ENCODE peak calls at places on chromosome 22, in ten cellular contexts. One of them, this sample, is unnamed.

GRCh38 chr22:32932176-32932575 is 126.0 kb downstream of the SYN3 start:
- DNase-seq in neuronal stem cell: no peak
- DNase-seq in coronary artery: no peak
- DNase-seq in brain microvascular endothelial cell: no peak
- DNase-seq in GM23338: no peak
- DNase-seq in CD8-positive, alpha-beta T cell: no peak
- DNase-seq in lower lobe of right lung: no peak
- DNase-seq in HL-60: no peak
- DNase-seq in PC-9: no peak
- DNase-seq in effector memory CD4-positive, alpha-beta T cell: no peak
- DNase-seq in this sample: no peak

GRCh38 chr22:34570408-34570807 is 495.6 kb upstream of the ISX start:
- DNase-seq in neuronal stem cell: no peak
- DNase-seq in coronary artery: no peak
- DNase-seq in brain microvascular endothelial cell: no peak
- DNase-seq in GM23338: no peak
- DNase-seq in CD8-positive, alpha-beta T cell: no peak
- DNase-seq in lower lobe of right lung: no peak
- DNase-seq in HL-60: no peak
- DNase-seq in PC-9: no peak
- DNase-seq in effector memory CD4-positive, alpha-beta T cell: no peak
- DNase-seq in this sample: no peak

GRCh38 chr22:19455585-19456370 is 8.3 kb upstream of the C22orf39 start:
- DNase-seq in neuronal stem cell: no peak
- DNase-seq in coronary artery: no peak
- DNase-seq in brain microvascular endothelial cell: peak
- DNase-seq in GM23338: no peak
- DNase-seq in CD8-positive, alpha-beta T cell: no peak
- DNase-seq in lower lobe of right lung: no peak
- DNase-seq in HL-60: no peak
- DNase-seq in PC-9: no peak
- DNase-seq in effector memory CD4-positive, alpha-beta T cell: no peak
- DNase-seq in this sample: no peak

GRCh38 chr22:43955883-43956286 is 643 bp downstream of the SAMM50 start:
- DNase-seq in neuronal stem cell: no peak
- DNase-seq in coronary artery: no peak
- DNase-seq in brain microvascular endothelial cell: no peak
- DNase-seq in GM23338: peak
- DNase-seq in CD8-positive, alpha-beta T cell: no peak
- DNase-seq in lower lobe of right lung: no peak
- DNase-seq in HL-60: no peak
- DNase-seq in PC-9: no peak
- DNase-seq in effector memory CD4-positive, alpha-beta T cell: no peak
- DNase-seq in this sample: no peak

GRCh38 chr22:18091916-18092526 is 14.2 kb downstream of the PEX26 start:
- DNase-seq in neuronal stem cell: no peak
- DNase-seq in coronary artery: no peak
- DNase-seq in brain microvascular endothelial cell: no peak
- DNase-seq in GM23338: no peak
- DNase-seq in CD8-positive, alpha-beta T cell: peak
- DNase-seq in lower lobe of right lung: no peak
- DNase-seq in HL-60: no peak
- DNase-seq in PC-9: no peak
- DNase-seq in effector memory CD4-positive, alpha-beta T cell: peak
- DNase-seq in this sample: no peak

GRCh38 chr22:23302171-23303002 is 122.1 kb downstream of the BCR start:
- DNase-seq in neuronal stem cell: no peak
- DNase-seq in coronary artery: peak
- DNase-seq in brain microvascular endothelial cell: peak
- DNase-seq in GM23338: no peak
- DNase-seq in CD8-positive, alpha-beta T cell: no peak
- DNase-seq in lower lobe of right lung: peak
- DNase-seq in HL-60: no peak
- DNase-seq in PC-9: no peak
- DNase-seq in effector memory CD4-positive, alpha-beta T cell: no peak
- DNase-seq in this sample: no peak

GRCh38 chr22:29617922-29618629 is 14.6 kb downstream of the NF2 start:
- DNase-seq in neuronal stem cell: no peak
- DNase-seq in coronary artery: no peak
- DNase-seq in brain microvascular endothelial cell: no peak
- DNase-seq in GM23338: no peak
- DNase-seq in CD8-positive, alpha-beta T cell: no peak
- DNase-seq in lower lobe of right lung: no peak
- DNase-seq in HL-60: no peak
- DNase-seq in PC-9: peak
- DNase-seq in effector memory CD4-positive, alpha-beta T cell: no peak
- DNase-seq in this sample: no peak

GRCh38 chr22:32555546-32555945 is 80.9 kb downstream of the FBXO7 start:
- DNase-seq in neuronal stem cell: no peak
- DNase-seq in coronary artery: no peak
- DNase-seq in brain microvascular endothelial cell: no peak
- DNase-seq in GM23338: no peak
- DNase-seq in CD8-positive, alpha-beta T cell: no peak
- DNase-seq in lower lobe of right lung: no peak
- DNase-seq in HL-60: no peak
- DNase-seq in PC-9: no peak
- DNase-seq in effector memory CD4-positive, alpha-beta T cell: no peak
- DNase-seq in this sample: no peak

GRCh38 chr22:31160328-31160978 is 471 bp downstream of the RNF185 start:
- DNase-seq in neuronal stem cell: no peak
- DNase-seq in coronary artery: no peak
- DNase-seq in brain microvascular endothelial cell: no peak
- DNase-seq in GM23338: no peak
- DNase-seq in CD8-positive, alpha-beta T cell: peak
- DNase-seq in lower lobe of right lung: no peak
- DNase-seq in HL-60: no peak
- DNase-seq in PC-9: no peak
- DNase-seq in effector memory CD4-positive, alpha-beta T cell: no peak
- DNase-seq in this sample: no peak

GRCh38 chr22:22397875-22398524 is 110.5 kb downstream of the ZNF280B start:
- DNase-seq in neuronal stem cell: no peak
- DNase-seq in coronary artery: no peak
- DNase-seq in brain microvascular endothelial cell: no peak
- DNase-seq in GM23338: no peak
- DNase-seq in CD8-positive, alpha-beta T cell: no peak
- DNase-seq in lower lobe of right lung: no peak
- DNase-seq in HL-60: no peak
- DNase-seq in PC-9: no peak
- DNase-seq in effector memory CD4-positive, alpha-beta T cell: no peak
- DNase-seq in this sample: no peak

GRCh38 chr22:44638966-44639739 is 62.9 kb upstream of the PRR5 start:
- DNase-seq in neuronal stem cell: no peak
- DNase-seq in coronary artery: no peak
- DNase-seq in brain microvascular endothelial cell: no peak
- DNase-seq in GM23338: no peak
- DNase-seq in CD8-positive, alpha-beta T cell: no peak
- DNase-seq in lower lobe of right lung: peak
- DNase-seq in HL-60: no peak
- DNase-seq in PC-9: no peak
- DNase-seq in effector memory CD4-positive, alpha-beta T cell: no peak
- DNase-seq in this sample: no peak

GRCh38 chr22:36252754-36253522 is at the start of gene APOL1:
- DNase-seq in neuronal stem cell: no peak
- DNase-seq in coronary artery: no peak
- DNase-seq in brain microvascular endothelial cell: no peak
- DNase-seq in GM23338: no peak
- DNase-seq in CD8-positive, alpha-beta T cell: peak
- DNase-seq in lower lobe of right lung: no peak
- DNase-seq in HL-60: no peak
- DNase-seq in PC-9: no peak
- DNase-seq in effector memory CD4-positive, alpha-beta T cell: peak
- DNase-seq in this sample: no peak

GRCh38 chr22:39396797-39397195 is 2.8 kb upstream of the TAB1 start:
- DNase-seq in neuronal stem cell: no peak
- DNase-seq in coronary artery: no peak
- DNase-seq in brain microvascular endothelial cell: no peak
- DNase-seq in GM23338: no peak
- DNase-seq in CD8-positive, alpha-beta T cell: no peak
- DNase-seq in lower lobe of right lung: no peak
- DNase-seq in HL-60: no peak
- DNase-seq in PC-9: no peak
- DNase-seq in effector memory CD4-positive, alpha-beta T cell: no peak
- DNase-seq in this sample: no peak

GRCh38 chr22:42684462-42685195 is 35.4 kb upstream of the CYB5R3 start:
- DNase-seq in neuronal stem cell: no peak
- DNase-seq in coronary artery: no peak
- DNase-seq in brain microvascular endothelial cell: peak
- DNase-seq in GM23338: no peak
- DNase-seq in CD8-positive, alpha-beta T cell: no peak
- DNase-seq in lower lobe of right lung: no peak
- DNase-seq in HL-60: no peak
- DNase-seq in PC-9: no peak
- DNase-seq in effector memory CD4-positive, alpha-beta T cell: no peak
- DNase-seq in this sample: no peak

GRCh38 chr22:42682113-42682851 is 33.1 kb upstream of the CYB5R3 start:
- DNase-seq in neuronal stem cell: no peak
- DNase-seq in coronary artery: no peak
- DNase-seq in brain microvascular endothelial cell: no peak
- DNase-seq in GM23338: no peak
- DNase-seq in CD8-positive, alpha-beta T cell: no peak
- DNase-seq in lower lobe of right lung: no peak
- DNase-seq in HL-60: no peak
- DNase-seq in PC-9: peak
- DNase-seq in effector memory CD4-positive, alpha-beta T cell: no peak
- DNase-seq in this sample: no peak

GRCh38 chr22:42683599-42684283 is 34.5 kb upstream of the CYB5R3 start:
- DNase-seq in neuronal stem cell: no peak
- DNase-seq in coronary artery: peak
- DNase-seq in brain microvascular endothelial cell: no peak
- DNase-seq in GM23338: no peak
- DNase-seq in CD8-positive, alpha-beta T cell: no peak
- DNase-seq in lower lobe of right lung: no peak
- DNase-seq in HL-60: no peak
- DNase-seq in PC-9: no peak
- DNase-seq in effector memory CD4-positive, alpha-beta T cell: no peak
- DNase-seq in this sample: no peak

GRCh38 chr22:42678894-42679293 is 29.7 kb upstream of the CYB5R3 start:
- DNase-seq in neuronal stem cell: no peak
- DNase-seq in coronary artery: no peak
- DNase-seq in brain microvascular endothelial cell: no peak
- DNase-seq in GM23338: no peak
- DNase-seq in CD8-positive, alpha-beta T cell: no peak
- DNase-seq in lower lobe of right lung: no peak
- DNase-seq in HL-60: no peak
- DNase-seq in PC-9: no peak
- DNase-seq in effector memory CD4-positive, alpha-beta T cell: no peak
- DNase-seq in this sample: no peak

GRCh38 chr22:42680648-42681047 is 31.5 kb upstream of the CYB5R3 start:
- DNase-seq in neuronal stem cell: no peak
- DNase-seq in coronary artery: no peak
- DNase-seq in brain microvascular endothelial cell: peak
- DNase-seq in GM23338: no peak
- DNase-seq in CD8-positive, alpha-beta T cell: no peak
- DNase-seq in lower lobe of right lung: no peak
- DNase-seq in HL-60: no peak
- DNase-seq in PC-9: peak
- DNase-seq in effector memory CD4-positive, alpha-beta T cell: no peak
- DNase-seq in this sample: no peak
- H3K27ac ChIP-seq in neuronal stem cell: no peak
- H3K27ac ChIP-seq in coronary artery: no peak
- H3K27ac ChIP-seq in brain microvascular endothelial cell: peak
- H3K27ac ChIP-seq in GM23338: no peak
- H3K27ac ChIP-seq in CD8-positive, alpha-beta T cell: no peak
- H3K27ac ChIP-seq in lower lobe of right lung: peak
- H3K27ac ChIP-seq in HL-60: no peak
- H3K27ac ChIP-seq in PC-9: peak
- H3K27ac ChIP-seq in effector memory CD4-positive, alpha-beta T cell: no peak
- H3K27ac ChIP-seq in this sample: no peak

GRCh38 chr22:47047321-47048122 is 285.1 kb downstream of the TBC1D22A start:
- DNase-seq in neuronal stem cell: no peak
- DNase-seq in coronary artery: no peak
- DNase-seq in brain microvascular endothelial cell: no peak
- DNase-seq in GM23338: no peak
- DNase-seq in CD8-positive, alpha-beta T cell: no peak
- DNase-seq in lower lobe of right lung: peak
- DNase-seq in HL-60: no peak
- DNase-seq in PC-9: no peak
- DNase-seq in effector memory CD4-positive, alpha-beta T cell: no peak
- DNase-seq in this sample: no peak
- H3K27ac ChIP-seq in neuronal stem cell: no peak
- H3K27ac ChIP-seq in coronary artery: no peak
- H3K27ac ChIP-seq in brain microvascular endothelial cell: no peak
- H3K27ac ChIP-seq in GM23338: no peak
- H3K27ac ChIP-seq in CD8-positive, alpha-beta T cell: no peak
- H3K27ac ChIP-seq in lower lobe of right lung: no peak
- H3K27ac ChIP-seq in HL-60: no peak
- H3K27ac ChIP-seq in PC-9: no peak
- H3K27ac ChIP-seq in effector memory CD4-positive, alpha-beta T cell: no peak
- H3K27ac ChIP-seq in this sample: no peak

GRCh38 chr22:37725551-37726239 is 28.8 kb downstream of the TRIOBP start:
- DNase-seq in neuronal stem cell: no peak
- DNase-seq in coronary artery: no peak
- DNase-seq in brain microvascular endothelial cell: no peak
- DNase-seq in GM23338: no peak
- DNase-seq in CD8-positive, alpha-beta T cell: no peak
- DNase-seq in lower lobe of right lung: no peak
- DNase-seq in HL-60: no peak
- DNase-seq in PC-9: no peak
- DNase-seq in effector memory CD4-positive, alpha-beta T cell: no peak
- DNase-seq in this sample: no peak

GRCh38 chr22:37731804-37732471 is 35.1 kb downstream of the TRIOBP start:
- DNase-seq in neuronal stem cell: no peak
- DNase-seq in coronary artery: no peak
- DNase-seq in brain microvascular endothelial cell: no peak
- DNase-seq in GM23338: no peak
- DNase-seq in CD8-positive, alpha-beta T cell: no peak
- DNase-seq in lower lobe of right lung: no peak
- DNase-seq in HL-60: no peak
- DNase-seq in PC-9: no peak
- DNase-seq in effector memory CD4-positive, alpha-beta T cell: no peak
- DNase-seq in this sample: no peak

GRCh38 chr22:37726240-37726887 is 29.5 kb downstream of the TRIOBP start:
- DNase-seq in neuronal stem cell: no peak
- DNase-seq in coronary artery: no peak
- DNase-seq in brain microvascular endothelial cell: peak
- DNase-seq in GM23338: no peak
- DNase-seq in CD8-positive, alpha-beta T cell: no peak
- DNase-seq in lower lobe of right lung: no peak
- DNase-seq in HL-60: no peak
- DNase-seq in PC-9: no peak
- DNase-seq in effector memory CD4-positive, alpha-beta T cell: no peak
- DNase-seq in this sample: no peak

GRCh38 chr22:37732699-37733607 is 36.1 kb downstream of the TRIOBP start:
- DNase-seq in neuronal stem cell: no peak
- DNase-seq in coronary artery: no peak
- DNase-seq in brain microvascular endothelial cell: no peak
- DNase-seq in GM23338: no peak
- DNase-seq in CD8-positive, alpha-beta T cell: no peak
- DNase-seq in lower lobe of right lung: no peak
- DNase-seq in HL-60: no peak
- DNase-seq in PC-9: peak
- DNase-seq in effector memory CD4-positive, alpha-beta T cell: no peak
- DNase-seq in this sample: no peak

GRCh38 chr22:37728620-37729019 is 31.8 kb downstream of the TRIOBP start:
- DNase-seq in neuronal stem cell: no peak
- DNase-seq in coronary artery: no peak
- DNase-seq in brain microvascular endothelial cell: no peak
- DNase-seq in GM23338: no peak
- DNase-seq in CD8-positive, alpha-beta T cell: no peak
- DNase-seq in lower lobe of right lung: no peak
- DNase-seq in HL-60: no peak
- DNase-seq in PC-9: no peak
- DNase-seq in effector memory CD4-positive, alpha-beta T cell: no peak
- DNase-seq in this sample: no peak
- H3K27ac ChIP-seq in neuronal stem cell: no peak
- H3K27ac ChIP-seq in coronary artery: peak
- H3K27ac ChIP-seq in brain microvascular endothelial cell: no peak
- H3K27ac ChIP-seq in GM23338: no peak
- H3K27ac ChIP-seq in CD8-positive, alpha-beta T cell: no peak
- H3K27ac ChIP-seq in lower lobe of right lung: peak
- H3K27ac ChIP-seq in HL-60: no peak
- H3K27ac ChIP-seq in PC-9: no peak
- H3K27ac ChIP-seq in effector memory CD4-positive, alpha-beta T cell: no peak
- H3K27ac ChIP-seq in this sample: no peak

GRCh38 chr22:50532824-50533344 is 3.1 kb upstream of the TYMP start:
- DNase-seq in neuronal stem cell: no peak
- DNase-seq in coronary artery: no peak
- DNase-seq in brain microvascular endothelial cell: no peak
- DNase-seq in GM23338: no peak
- DNase-seq in CD8-positive, alpha-beta T cell: no peak
- DNase-seq in lower lobe of right lung: no peak
- DNase-seq in HL-60: no peak
- DNase-seq in PC-9: no peak
- DNase-seq in effector memory CD4-positive, alpha-beta T cell: no peak
- DNase-seq in this sample: no peak
- H3K27ac ChIP-seq in neuronal stem cell: no peak
- H3K27ac ChIP-seq in coronary artery: no peak
- H3K27ac ChIP-seq in brain microvascular endothelial cell: no peak
- H3K27ac ChIP-seq in GM23338: no peak
- H3K27ac ChIP-seq in CD8-positive, alpha-beta T cell: no peak
- H3K27ac ChIP-seq in lower lobe of right lung: peak
- H3K27ac ChIP-seq in HL-60: peak
- H3K27ac ChIP-seq in PC-9: peak
- H3K27ac ChIP-seq in effector memory CD4-positive, alpha-beta T cell: peak
- H3K27ac ChIP-seq in this sample: peak

This sample was measured in caudate nucleus.